ENCODE peak calls at places on chromosomes 13 and 19, in six cellular contexts. B is pancreas, U is K562, H is foreskin keratinocyte, L is gastrocnemius medialis, A is WTC11. M is an unnamed sample.

GRCh38 chr13:110575322-110576069 is 14.0 kb upstream of the RAB20 start:
- ATAC-seq in B (no peak), U (peak), H (no peak), L (peak), A (peak), M (peak)

GRCh38 chr13:111202745-111203144 is 87.6 kb downstream of the ARHGEF7 start:
- ATAC-seq in B (no peak), U (peak), H (peak), L (peak), A (no peak), M (peak)

GRCh38 chr13:23147264-23147663 is 33.5 kb upstream of the SGCG start:
- ATAC-seq in B (no peak), U (no peak), H (no peak), L (no peak), A (no peak), M (peak)

GRCh38 chr19:17035842-17036424 is 9.3 kb upstream of the CPAMD8 start:
- ATAC-seq in B (no peak), U (peak), H (no peak), L (no peak), A (no peak), M (no peak)

GRCh38 chr13:33079960-33080359 is 63.7 kb downstream of the KL start:
- ATAC-seq in B (no peak), U (no peak), H (no peak), L (no peak), A (no peak), M (no peak)

GRCh38 chr13:58452123-58452623 is 820.6 kb downstream of the PCDH17 start:
- ATAC-seq in B (no peak), U (no peak), H (no peak), L (no peak), A (peak), M (no peak)

GRCh38 chr13:75368167-75368566 is 113.8 kb downstream of the TBC1D4 start:
- ATAC-seq in B (no peak), U (no peak), H (no peak), L (no peak), A (no peak), M (peak)

GRCh38 chr13:99214232-99214631 is 13.6 kb downstream of the UBAC2 start:
- ATAC-seq in B (no peak), U (no peak), H (peak), L (no peak), A (peak), M (no peak)

GRCh38 chr19:34475026-34475974 is 6.3 kb upstream of the WTIP start:
- ATAC-seq in B (no peak), U (no peak), H (peak), L (no peak), A (no peak), M (peak)

GRCh38 chr19:42086770-42087550 is 11.0 kb downstream of the ZNF574 start:
- ATAC-seq in B (no peak), U (peak), H (no peak), L (no peak), A (no peak), M (no peak)

GRCh38 chr19:19406878-19407639 is 1.6 kb downstream of the GATAD2A start:
- ATAC-seq in B (no peak), U (peak), H (no peak), L (peak), A (no peak), M (no peak)

GRCh38 chr19:37941820-37942515 is 35.0 kb downstream of the SIPA1L3 start:
- ATAC-seq in B (no peak), U (no peak), H (no peak), L (no peak), A (no peak), M (no peak)

GRCh38 chr19:18086590-18087138 is at the start of gene IL12RB1:
- ATAC-seq in B (no peak), U (peak), H (no peak), L (no peak), A (no peak), M (no peak)

GRCh38 chr13:106570354-106570822 is 2.5 kb upstream of the ARGLU1 start:
- ATAC-seq in B (peak), U (peak), H (peak), L (no peak), A (peak), M (peak)

GRCh38 chr13:41919741-41920487 is 41.0 kb downstream of the VWA8 start:
- ATAC-seq in B (no peak), U (peak), H (no peak), L (no peak), A (peak), M (no peak)

GRCh38 chr13:110229905-110230563 is 76.9 kb downstream of the COL4A1 start:
- ATAC-seq in B (no peak), U (no peak), H (no peak), L (no peak), A (no peak), M (no peak)

GRCh38 chr13:25151626-25152025 is 20.5 kb downstream of the AMER2 start:
- ATAC-seq in B (no peak), U (no peak), H (no peak), L (no peak), A (no peak), M (no peak)

GRCh38 chr13:26518433-26519084 is 38.9 kb upstream of the WASF3 start:
- ATAC-seq in B (no peak), U (no peak), H (no peak), L (no peak), A (peak), M (no peak)

GRCh38 chr13:27534976-27535370 is 84.6 kb upstream of the MTIF3 start:
- ATAC-seq in B (no peak), U (no peak), H (no peak), L (no peak), A (no peak), M (no peak)

GRCh38 chr13:114324334-114324733 is 10.0 kb downstream of the CHAMP1 start:
- ATAC-seq in B (no peak), U (no peak), H (no peak), L (no peak), A (no peak), M (no peak)

GRCh38 chr13:110811751-110812110 is 98.2 kb downstream of the ING1 start:
- ATAC-seq in B (no peak), U (no peak), H (no peak), L (no peak), A (no peak), M (no peak)

GRCh38 chr13:113930711-113931637 is 42.9 kb downstream of the C13orf46 start:
- ATAC-seq in B (no peak), U (no peak), H (no peak), L (no peak), A (no peak), M (no peak)

GRCh38 chr19:5913739-5914357 is at the start of gene CAPS:
- ATAC-seq in B (peak), U (no peak), H (peak), L (no peak), A (no peak), M (peak)

GRCh38 chr19:41194157-41194552 is 1.1 kb downstream of the CYP2S1 start:
- ATAC-seq in B (no peak), U (no peak), H (no peak), L (no peak), A (no peak), M (no peak)

GRCh38 chr13:113607477-113608245 is 23.1 kb downstream of the TFDP1 start:
- ATAC-seq in B (no peak), U (no peak), H (no peak), L (no peak), A (no peak), M (no peak)

GRCh38 chr19:33214621-33215020 is 11.0 kb downstream of the SLC7A10 start:
- ATAC-seq in B (no peak), U (peak), H (peak), L (no peak), A (peak), M (no peak)

GRCh38 chr13:46745062-46745461 is 51.9 kb downstream of the ESD start:
- ATAC-seq in B (no peak), U (no peak), H (no peak), L (no peak), A (no peak), M (no peak)

GRCh38 chr19:15381864-15382263 is 2.3 kb upstream of the AKAP8 start:
- ATAC-seq in B (no peak), U (no peak), H (no peak), L (no peak), A (no peak), M (no peak)

GRCh38 chr19:7973883-7974282 is 30.4 kb upstream of the TIMM44 start:
- ATAC-seq in B (no peak), U (no peak), H (no peak), L (peak), A (no peak), M (no peak)

GRCh38 chr13:48976677-48977625 is 1.2 kb downstream of the FNDC3A start:
- ATAC-seq in B (peak), U (peak), H (peak), L (peak), A (no peak), M (peak)

GRCh38 chr19:55550321-55550650 is 4.9 kb upstream of the SBK3 start:
- ATAC-seq in B (no peak), U (no peak), H (no peak), L (no peak), A (peak), M (no peak)

GRCh38 chr19:51359294-51359693 is 6.9 kb downstream of the ETFB start:
- ATAC-seq in B (no peak), U (no peak), H (peak), L (no peak), A (no peak), M (no peak)

GRCh38 chr19:18339703-18340102 is 695 bp upstream of the PGPEP1 start:
- ATAC-seq in B (no peak), U (peak), H (no peak), L (peak), A (peak), M (no peak)

GRCh38 chr19:48681127-48681470 is 8.3 kb upstream of the NTN5 start:
- ATAC-seq in B (no peak), U (peak), H (no peak), L (peak), A (no peak), M (no peak)

GRCh38 chr13:94559201-94559795 is 36.7 kb downstream of the TGDS start:
- ATAC-seq in B (no peak), U (no peak), H (no peak), L (no peak), A (no peak), M (no peak)

GRCh38 chr13:40186636-40187323 is 479.7 kb downstream of the FOXO1 start:
- ATAC-seq in B (no peak), U (no peak), H (no peak), L (no peak), A (no peak), M (no peak)

GRCh38 chr13:44978328-44978727 is 10.9 kb downstream of the NUFIP1 start:
- ATAC-seq in B (no peak), U (no peak), H (no peak), L (no peak), A (no peak), M (no peak)
- TF ChIP-seq CTCF in B (no peak), U (no peak), H (peak), L (no peak), A (no peak), M (no peak)

DNA sequence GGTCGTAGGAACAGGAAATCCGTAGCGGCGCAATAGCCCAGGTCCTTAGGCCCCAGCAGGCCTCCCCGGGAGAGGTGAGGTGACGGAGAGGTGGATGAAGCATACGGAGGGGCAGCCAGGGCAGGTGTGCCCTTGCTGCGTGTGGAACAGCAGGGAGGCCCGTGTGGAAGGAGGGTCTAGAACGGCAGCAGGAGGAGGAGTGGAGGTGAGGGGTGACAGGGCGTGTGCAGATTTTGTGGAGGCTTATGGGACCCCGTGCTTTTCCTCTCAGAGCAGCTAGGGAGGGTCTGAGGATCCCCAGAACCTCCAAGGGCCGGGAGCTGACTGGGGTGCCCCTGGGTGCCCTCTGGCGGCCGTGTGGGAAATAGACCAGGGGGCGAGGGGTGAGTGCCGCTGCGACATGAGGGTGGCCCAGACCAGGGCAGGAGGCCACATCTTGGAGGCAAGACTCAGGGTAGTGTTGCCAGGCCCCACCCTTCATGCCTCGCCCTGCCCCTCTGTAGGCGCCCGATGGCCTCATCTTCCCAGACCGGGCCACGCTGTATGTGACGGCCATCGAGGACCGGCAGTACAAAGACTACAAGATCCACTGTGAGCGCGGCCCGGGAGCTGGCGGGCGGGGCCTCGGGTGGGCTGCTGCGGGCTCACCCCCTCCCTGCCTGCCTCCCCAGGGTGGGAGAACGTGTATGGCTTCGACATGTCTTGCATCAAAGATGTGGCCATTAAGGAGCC is 5.0 kb upstream of the ADM5 start:
- ATAC-seq in B (no peak), U (peak), H (peak), L (no peak), A (peak), M (no peak)
- TF ChIP-seq CTCF in B (peak), U (peak), H (peak), L (no peak), A (peak), M (no peak)

DNA sequence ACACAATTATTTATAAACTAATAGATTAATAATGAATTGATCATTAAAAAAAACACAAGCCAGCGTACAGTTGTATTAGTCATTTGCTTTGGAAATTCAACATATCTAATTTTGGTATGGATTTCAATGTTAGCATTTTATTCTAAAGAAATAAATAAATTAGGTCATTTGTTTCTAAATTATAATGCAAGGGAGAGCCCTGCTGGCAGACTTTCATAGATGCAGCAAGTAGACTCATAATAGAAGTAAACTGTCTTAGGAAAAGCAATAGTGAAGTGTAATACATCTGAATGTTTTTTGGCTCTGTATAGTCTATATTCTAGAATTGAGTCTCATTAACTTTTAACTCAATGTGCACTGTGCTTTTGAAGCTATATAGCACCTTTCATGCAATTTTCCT is 982.4 kb upstream of the MIR17HG start:
- ATAC-seq in B (no peak), U (no peak), H (no peak), L (no peak), A (no peak), M (no peak)
- TF ChIP-seq CTCF in B (no peak), U (no peak), H (peak), L (no peak), A (no peak), M (no peak)

GRCh38 chr13:77810430-77810829 is 108.2 kb downstream of the EDNRB start:
- ATAC-seq in B (no peak), U (no peak), H (peak), L (no peak), A (peak), M (no peak)
- TF ChIP-seq CTCF in B (no peak), U (no peak), H (peak), L (no peak), A (no peak), M (peak)

M was measured in gastroesophageal sphincter.